ENCODE peak calls at places on chromosomes 6 and 20, in seven cellular contexts. T is mesendoderm, O is IMR-90, G is mesenchymal stem cell, H is trophoblast cell, E is neuronal stem cell, L is H1. Z is an unnamed sample.

GRCh38 chr6:155404937-155405336 is 50.7 kb downstream of the NOX3 start:
- DNase-seq in L (no peak), H (no peak), E (no peak), T (no peak), G (no peak), O (no peak), Z (no peak)

GRCh38 chr6:12013368-12013617 is 1.2 kb downstream of the HIVEP1 start:
- DNase-seq in O (no peak), T (no peak), E (no peak), L (no peak), H (peak), G (no peak), Z (no peak)

GRCh38 chr20:37347891-37348642 is 2.1 kb downstream of the SRC start:
- DNase-seq in E (no peak), L (no peak), H (no peak), O (no peak), G (no peak), T (no peak), Z (no peak)

GRCh38 chr20:58127731-58128130 is 100.7 kb downstream of the ANKRD60 start:
- DNase-seq in E (no peak), O (peak), G (no peak), T (no peak), H (no peak), L (peak), Z (peak)

GRCh38 chr20:58891076-58891685 is 38.7 kb downstream of the GNAS start:
- DNase-seq in O (peak), T (peak), H (peak), G (peak), L (peak), E (peak), Z (peak)

GRCh38 chr6:19795211-19795610 is 42.0 kb upstream of the ID4 start:
- DNase-seq in T (no peak), H (no peak), E (no peak), O (no peak), L (no peak), G (no peak), Z (no peak)

GRCh38 chr6:137309078-137309762 is 90.0 kb upstream of the IFNGR1 start:
- DNase-seq in G (peak), T (peak), L (peak), H (peak), O (peak), E (no peak), Z (peak)

GRCh38 chr6:31070711-31071197 is 41.6 kb downstream of the C6orf15 start:
- DNase-seq in H (peak), L (peak), E (peak), T (peak), O (peak), G (peak), Z (peak)

GRCh38 chr6:39821739-39822532 is 29.8 kb downstream of the DAAM2 start:
- DNase-seq in L (no peak), O (no peak), E (no peak), H (no peak), G (no peak), T (no peak), Z (no peak)

GRCh38 chr6:43916091-43916923 is 146.3 kb downstream of the VEGFA start:
- DNase-seq in E (no peak), G (no peak), O (peak), T (no peak), H (peak), L (no peak), Z (no peak)

GRCh38 chr20:23705895-23706294 is 17.1 kb upstream of the CST4 start:
- DNase-seq in G (no peak), L (no peak), O (no peak), H (no peak), T (no peak), E (no peak), Z (no peak)

GRCh38 chr6:17394192-17394611 is 807 bp downstream of the CAP2 start:
- DNase-seq in E (no peak), L (peak), T (peak), O (peak), H (peak), G (peak), Z (peak)

GRCh38 chr6:24924956-24925355 is 10.8 kb downstream of the RIPOR2 start:
- DNase-seq in L (no peak), H (peak), O (no peak), E (no peak), G (no peak), T (peak), Z (no peak)

GRCh38 chr20:33359399-33360261 is 41.7 kb downstream of the CDK5RAP1 start:
- DNase-seq in E (no peak), H (peak), O (no peak), L (no peak), G (peak), T (no peak), Z (no peak)

GRCh38 chr6:16649895-16650294 is 111.4 kb downstream of the ATXN1 start:
- DNase-seq in H (no peak), O (no peak), L (no peak), T (no peak), G (no peak), E (no peak), Z (no peak)

GRCh38 chr6:15464211-15464725 is 198.6 kb downstream of the DTNBP1 start:
- DNase-seq in L (peak), G (peak), E (peak), O (no peak), T (peak), H (peak), Z (peak)

GRCh38 chr6:110550353-110550752 is 73.9 kb upstream of the SLC22A16 start:
- DNase-seq in O (no peak), L (no peak), T (no peak), E (no peak), H (no peak), G (no peak), Z (no peak)

GRCh38 chr6:110545081-110545872 is 68.9 kb upstream of the SLC22A16 start:
- DNase-seq in L (no peak), H (no peak), E (no peak), G (no peak), O (no peak), T (no peak), Z (no peak)

GRCh38 chr6:110548124-110548847 is 71.9 kb upstream of the SLC22A16 start:
- DNase-seq in L (no peak), E (no peak), T (no peak), G (no peak), H (no peak), O (no peak), Z (no peak)

GRCh38 chr6:110549277-110549676 is 72.9 kb upstream of the SLC22A16 start:
- DNase-seq in L (no peak), G (no peak), T (peak), H (no peak), E (no peak), O (no peak), Z (no peak)

DNA sequence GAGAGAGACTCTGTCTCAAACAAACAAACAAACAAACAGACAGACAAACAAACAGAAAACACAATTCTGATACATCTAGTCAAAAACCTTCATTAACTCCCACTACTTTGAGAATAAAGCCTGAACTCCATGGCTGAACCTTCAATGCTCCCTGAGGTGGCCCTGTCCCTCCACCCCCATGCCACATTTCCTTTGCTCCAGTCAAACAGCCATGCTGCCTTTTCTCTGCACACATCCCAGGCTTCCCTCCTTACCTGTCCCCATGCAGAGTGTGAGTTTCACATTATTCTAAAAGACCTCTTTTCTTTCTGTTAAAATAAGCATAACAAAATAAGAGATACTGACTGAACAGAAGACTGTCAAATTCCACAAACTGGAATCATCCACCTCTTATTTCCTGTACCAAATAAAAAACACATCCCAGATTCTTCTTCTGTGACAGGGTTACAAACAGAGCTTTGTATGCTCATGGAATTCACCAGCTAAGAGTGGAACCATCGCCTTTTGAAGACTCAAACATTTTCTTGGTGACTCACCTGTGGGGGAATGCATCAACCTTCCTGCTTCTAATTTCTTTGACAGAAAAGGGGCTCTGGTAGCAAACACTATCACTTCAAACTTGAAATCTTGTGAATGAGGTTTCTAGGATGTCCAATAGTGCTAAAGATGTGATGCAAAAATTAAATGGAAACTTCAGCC is 71.0 kb upstream of the SLC22A16 start:
- DNase-seq in G (peak), E (no peak), H (no peak), T (peak), O (peak), L (no peak), Z (no peak)
- H2AK5ac ChIP-seq in G (peak), E (no peak), H (no peak), T (no peak), O (peak), L (no peak), Z (no peak)

GRCh38 chr6:129098061-129098553 is 215.2 kb downstream of the LAMA2 start:
- DNase-seq in G (no peak), H (no peak), E (no peak), L (no peak), T (no peak), O (no peak), Z (no peak)

GRCh38 chr6:129102741-129103140 is 219.8 kb downstream of the LAMA2 start:
- DNase-seq in T (no peak), G (peak), E (no peak), O (peak), H (peak), L (no peak), Z (no peak)

GRCh38 chr6:129096651-129097290 is 213.8 kb downstream of the LAMA2 start:
- DNase-seq in L (no peak), O (no peak), G (no peak), T (no peak), E (no peak), H (peak), Z (no peak)

GRCh38 chr6:129100164-129100563 is 217.2 kb downstream of the LAMA2 start:
- DNase-seq in L (no peak), G (no peak), E (no peak), T (no peak), H (no peak), O (no peak), Z (no peak)

DNA sequence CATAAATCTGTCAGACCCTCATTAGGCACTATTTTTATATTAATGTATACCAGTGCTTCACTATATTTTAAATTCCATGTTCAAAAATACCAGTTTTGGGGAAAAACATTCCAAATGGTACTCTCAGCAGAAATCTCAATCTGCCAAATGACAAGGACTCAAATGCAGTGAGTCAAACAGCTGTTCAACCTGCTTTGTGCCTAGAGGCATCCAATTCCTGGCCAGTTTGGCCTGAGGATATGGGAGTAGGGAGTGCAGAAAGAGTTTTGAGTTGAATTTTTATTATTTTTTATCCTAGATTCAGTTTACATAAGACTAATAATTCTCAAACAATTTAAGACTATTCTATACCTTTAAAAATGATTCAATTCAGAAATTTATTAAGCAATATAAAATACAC is 216.8 kb downstream of the LAMA2 start:
- DNase-seq in E (no peak), O (no peak), T (no peak), G (no peak), L (no peak), H (peak), Z (no peak)
- H2BK120ac ChIP-seq in E (no peak), O (no peak), T (no peak), G (no peak), L (no peak), H (no peak), Z (no peak)

DNA sequence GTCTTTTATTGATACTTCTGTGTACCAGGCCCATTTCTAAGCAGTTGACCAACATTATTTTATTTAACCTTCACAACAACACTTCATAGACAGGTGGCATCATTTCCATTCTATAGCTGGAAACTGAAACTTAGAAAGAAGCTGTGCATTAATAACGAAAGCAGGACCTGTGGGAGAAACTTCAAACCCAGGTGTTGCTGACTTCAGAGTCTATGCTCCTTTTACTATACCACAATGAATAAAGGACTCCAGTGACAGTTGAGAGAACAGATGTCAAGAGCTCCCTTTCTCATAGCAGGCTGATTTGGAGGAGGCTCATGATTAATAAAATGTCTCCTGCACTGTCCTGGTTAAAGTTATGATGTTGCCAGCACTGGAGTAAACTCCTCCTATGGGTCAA is 56.6 kb upstream of the POU3F2 start:
- DNase-seq in O (no peak), E (no peak), T (no peak), H (no peak), G (no peak), L (no peak), Z (no peak)
- H4K8ac ChIP-seq in O (no peak), E (no peak), T (no peak), H (no peak), G (no peak), L (no peak), Z (no peak)

GRCh38 chr6:168159503-168159902 is 80.5 kb upstream of the FRMD1 start:
- DNase-seq in L (no peak), E (no peak), T (no peak), O (no peak), H (no peak), G (no peak), Z (no peak)
- H2AK5ac ChIP-seq in L (no peak), E (no peak), T (no peak), O (no peak), H (no peak), G (no peak), Z (no peak)

DNA sequence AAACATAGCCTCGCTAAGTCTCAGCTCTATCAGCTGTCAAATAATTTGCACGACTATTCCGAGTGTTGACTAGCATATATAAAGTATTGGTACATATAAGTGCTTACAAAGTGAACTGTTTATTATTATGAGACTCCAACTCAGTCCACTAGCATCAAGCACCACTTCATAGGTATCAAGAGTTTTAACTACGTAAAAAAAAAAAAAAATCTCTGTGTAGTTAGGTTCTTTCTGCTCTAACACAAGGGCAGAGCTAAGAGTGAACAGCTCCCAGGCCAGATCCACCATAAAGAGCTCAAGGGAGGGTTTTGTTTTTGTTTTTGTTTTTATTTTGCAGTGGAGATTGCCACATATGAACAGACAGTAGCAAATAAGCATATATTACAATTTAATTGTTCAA is 309.8 kb upstream of the SGK1 start:
- DNase-seq in L (no peak), G (no peak), H (no peak), E (no peak), O (no peak), T (no peak), Z (no peak)
- H2BK120ac ChIP-seq in L (no peak), G (no peak), H (no peak), E (no peak), O (no peak), T (no peak), Z (no peak)

GRCh38 chr6:73870907-73871306 is 174.9 kb downstream of the CD109 start:
- DNase-seq in G (no peak), E (no peak), L (no peak), H (peak), O (no peak), T (no peak), Z (no peak)

GRCh38 chr6:73878403-73878802 is 182.4 kb downstream of the CD109 start:
- DNase-seq in H (no peak), T (no peak), O (no peak), G (no peak), E (no peak), L (no peak), Z (no peak)

GRCh38 chr6:73867411-73867810 is 171.4 kb downstream of the CD109 start:
- DNase-seq in E (no peak), T (no peak), L (no peak), O (no peak), G (peak), H (no peak), Z (no peak)

DNA sequence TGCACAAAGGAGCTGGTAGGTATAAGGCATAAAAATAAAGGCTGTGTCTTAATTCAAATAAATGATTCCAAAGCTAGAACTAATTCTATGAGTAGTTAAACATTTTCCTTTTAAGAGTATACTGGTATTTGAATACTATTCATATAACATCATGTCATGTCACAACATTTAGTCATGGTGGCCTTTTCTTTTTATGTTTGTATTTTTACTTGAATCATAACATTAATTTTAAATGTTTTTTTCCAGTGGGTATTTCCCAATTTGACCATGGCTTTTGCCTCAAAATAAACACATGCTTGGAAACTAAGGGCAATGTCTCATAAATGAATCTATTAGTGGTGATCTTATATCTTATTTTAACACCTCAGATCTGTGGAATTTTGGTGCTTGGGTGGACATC is 177.1 kb downstream of the CD109 start:
- DNase-seq in L (no peak), E (no peak), T (no peak), O (peak), G (peak), H (no peak), Z (no peak)
- H4K8ac ChIP-seq in L (no peak), E (no peak), T (no peak), O (no peak), G (no peak), H (no peak), Z (no peak)

DNA sequence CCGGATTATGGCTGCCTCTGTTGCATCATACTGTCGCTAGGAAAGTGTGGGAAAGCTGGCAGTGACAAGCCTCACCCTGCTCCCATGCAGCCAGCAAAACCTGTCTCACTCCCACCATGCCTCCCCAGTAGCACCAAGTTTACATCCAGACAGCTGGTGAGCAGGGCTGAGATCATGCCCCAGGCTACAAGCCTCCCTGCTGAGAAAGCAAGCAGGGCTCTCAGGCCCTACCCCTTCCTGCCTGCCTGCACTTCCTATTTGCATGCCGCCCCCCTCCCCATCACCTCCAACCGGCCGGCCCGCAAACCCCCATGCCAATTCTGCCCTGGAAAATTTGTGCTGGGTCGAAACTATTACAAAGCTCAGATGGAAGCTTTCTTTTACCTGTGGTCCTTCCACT is 408.2 kb upstream of the FKBP1C start:
- DNase-seq in O (no peak), G (no peak), E (no peak), H (no peak), T (peak), L (no peak), Z (peak)
- H2AK5ac ChIP-seq in O (no peak), G (no peak), E (no peak), H (no peak), T (no peak), L (no peak), Z (no peak)

GRCh38 chr20:45343867-45344721 is 4.1 kb downstream of the SDC4 start:
- DNase-seq in L (no peak), O (peak), E (no peak), G (peak), H (peak), T (peak), Z (peak)
- H2BK120ac ChIP-seq in L (no peak), O (peak), E (no peak), G (peak), H (peak), T (peak), Z (no peak)

Z was measured in H9.